ENCODE peak calls at places on chromosomes 3 and 15, in nine cellular contexts. S is activated T-cell treated with anti-CD3 and anti-CD28 coated beads, Interleukin-2, amount 50 U/mL, for 24 hours; Z is activated gamma-delta T cell treated with Interleukin-2 at 50 U/mL for 16 hours; G is brain microvascular endothelial cell; H is K562; W is SK-MEL-5; Q is epithelial cell of esophagus; J is PC-3; F is adrenal gland. M is an unnamed sample.

GRCh38 chr3:190883973-190884832 is 21.7 kb upstream of the GMNC start:
- DNase-seq in Q (peak), J (peak), F (peak), Z (peak), S (no peak), G (peak), H (peak), W (peak), M (peak)

GRCh38 chr15:67472957-67473356 is 48.0 kb upstream of the C15orf61 start:
- DNase-seq in Q (peak), F (no peak), H (no peak), Z (no peak), S (no peak), G (no peak), W (no peak), J (no peak), M (no peak)

GRCh38 chr3:143099690-143100089 is 19.9 kb upstream of the CHST2 start:
- DNase-seq in W (no peak), G (no peak), F (no peak), Q (no peak), S (no peak), J (no peak), Z (no peak), H (no peak), M (no peak)

GRCh38 chr3:88239870-88240269 is 90.1 kb downstream of the C3orf38 start:
- DNase-seq in J (no peak), Z (no peak), S (no peak), H (no peak), F (no peak), Q (no peak), W (no peak), G (no peak), M (no peak)

GRCh38 chr3:195182470-195182795 is 88.5 kb downstream of the XXYLT1 start:
- DNase-seq in H (peak), W (no peak), F (peak), J (peak), Q (peak), S (no peak), G (peak), Z (no peak), M (peak)

GRCh38 chr3:141486416-141486734 is 452 bp upstream of the RASA2 start:
- DNase-seq in Z (no peak), Q (peak), H (no peak), W (no peak), G (peak), F (no peak), S (peak), J (peak), M (no peak)

GRCh38 chr3:113035387-113035982 is 44.7 kb downstream of the GTPBP8 start:
- DNase-seq in G (peak), F (peak), S (peak), J (peak), Q (peak), W (peak), H (peak), Z (peak), M (peak)

GRCh38 chr3:170419301-170420087 is 826 bp downstream of the CLDN11 start:
- DNase-seq in W (no peak), J (no peak), F (no peak), S (peak), Q (no peak), Z (no peak), H (no peak), G (no peak), M (no peak)

GRCh38 chr3:42518800-42519567 is 16.5 kb downstream of the VIPR1 start:
- DNase-seq in Q (no peak), F (no peak), Z (peak), S (no peak), G (no peak), J (no peak), W (peak), H (peak), M (no peak)

GRCh38 chr3:56290376-56290775 is 177.9 kb downstream of the ERC2 start:
- DNase-seq in G (no peak), Z (no peak), J (no peak), S (no peak), Q (no peak), H (no peak), W (no peak), F (no peak), M (no peak)

GRCh38 chr3:61521229-61521628 is 40.1 kb upstream of the PTPRG start:
- DNase-seq in Q (no peak), G (no peak), J (no peak), Z (no peak), W (no peak), S (no peak), F (no peak), H (no peak), M (no peak)

GRCh38 chr15:91263632-91264477 is 163.8 kb downstream of the SV2B start:
- DNase-seq in Z (no peak), H (no peak), J (no peak), S (no peak), F (peak), W (no peak), Q (peak), G (no peak), M (peak)

GRCh38 chr15:33242669-33243191 is 48.2 kb upstream of the FMN1 start:
- DNase-seq in S (no peak), G (peak), Q (peak), W (peak), H (peak), J (peak), F (no peak), Z (no peak), M (peak)

GRCh38 chr15:86555939-86556725 is 476.5 kb downstream of the AGBL1 start:
- DNase-seq in F (no peak), G (no peak), J (peak), Z (no peak), H (no peak), Q (peak), W (no peak), S (no peak), M (no peak)

M was measured in A172.